ENCODE peak calls at places on chromosomes 3 and 15, in five cellular contexts. T is sigmoid colon, O is colonic mucosa, Y is small intestine, P is body of pancreas. E is an unnamed sample.

GRCh38 chr3:45168451-45168850 is 22.3 kb upstream of the CDCP1 start:
- DNase-seq in O (no peak), T (no peak), Y (no peak), P (no peak), E (no peak)

GRCh38 chr3:53485675-53486365 is 8.6 kb upstream of the CACNA1D start:
- DNase-seq in T (no peak), Y (no peak), O (peak; percentile 47), P (no peak), E (no peak)

GRCh38 chr3:193228206-193228605 is 12.8 kb upstream of the PLAAT1 start:
- DNase-seq in Y (no peak), O (no peak), P (no peak), T (no peak), E (no peak)

GRCh38 chr15:65305144-65305758 is 774 bp downstream of the RNU5B-1 start:
- DNase-seq in P (no peak), O (no peak), T (no peak), Y (no peak), E (no peak)

GRCh38 chr15:52997123-52997522 is 207.0 kb upstream of the ONECUT1 start:
- DNase-seq in P (no peak), Y (no peak), O (no peak), T (no peak), E (no peak)

GRCh38 chr3:5019411-5020261 is 40.4 kb downstream of the BHLHE40 start:
- DNase-seq in Y (peak; percentile 48), P (peak; percentile 47), O (peak; percentile 54), T (no peak), E (no peak)

GRCh38 chr15:77402740-77403379 is 17.0 kb downstream of the PEAK1 start:
- DNase-seq in O (no peak), P (no peak), Y (no peak), T (no peak), E (no peak)

GRCh38 chr15:101023501-101024110 is 104.4 kb downstream of the LRRK1 start:
- DNase-seq in P (no peak), O (peak; percentile 15), Y (no peak), T (peak; percentile 39), E (no peak)

GRCh38 chr3:62553811-62554210 is 180.5 kb upstream of the FEZF2 start:
- DNase-seq in P (no peak), T (no peak), O (no peak), Y (peak; percentile 37), E (no peak)

GRCh38 chr15:48693474-48693873 is 48.0 kb upstream of the FBN1 start:
- DNase-seq in T (no peak), Y (no peak), O (no peak), P (no peak), E (no peak)

GRCh38 chr15:20356444-20357138 is 185.0 kb downstream of the GOLGA6L6 start:
- DNase-seq in T (peak; percentile 69), O (no peak), P (no peak), Y (no peak), E (peak; percentile 83)

GRCh38 chr3:87987952-87988351 is 70.9 kb downstream of the CGGBP1 start:
- DNase-seq in O (no peak), P (no peak), Y (no peak), T (no peak), E (no peak)

GRCh38 chr3:48248095-48248863 is 7.4 kb downstream of the ZNF589 start:
- DNase-seq in P (no peak), T (peak; percentile 8), Y (no peak), O (no peak), E (no peak)

GRCh38 chr3:71695000-71695482 is 30.2 kb downstream of the EIF4E3 start:
- DNase-seq in P (peak; percentile 61), T (no peak), Y (peak; percentile 89), O (peak; percentile 49), E (no peak)

GRCh38 chr3:72951259-72951722 is 45.3 kb upstream of the PPP4R2 start:
- DNase-seq in Y (no peak), P (no peak), T (no peak), O (no peak), E (no peak)

GRCh38 chr3:173911446-173911845 is 513.9 kb downstream of the NLGN1 start:
- DNase-seq in P (no peak), T (no peak), O (no peak), Y (no peak), E (no peak)

GRCh38 chr3:25826510-25826909 is 36.6 kb downstream of the OXSM start:
- DNase-seq in O (no peak), T (no peak), P (no peak), Y (no peak), E (no peak)

GRCh38 chr15:63157891-63158431 is 684 bp upstream of the RPS27L start:
- DNase-seq in T (peak; percentile 78), P (peak; percentile 60), Y (peak; percentile 44), O (peak; percentile 69), E (no peak)

GRCh38 chr15:58399737-58400136 is 32.1 kb upstream of the LIPC start:
- DNase-seq in O (no peak), T (no peak), P (no peak), Y (no peak), E (no peak)

GRCh38 chr15:81400640-81401236 is 26.7 kb upstream of the TMC3 start:
- DNase-seq in T (no peak), Y (peak; percentile 73), P (peak; percentile 14), O (no peak), E (no peak)

GRCh38 chr3:156036258-156037053 is 83.9 kb upstream of the KCNAB1 start:
- DNase-seq in O (no peak), T (no peak), Y (no peak), P (no peak), E (no peak)

GRCh38 chr3:160921020-160921635 is 165.1 kb downstream of the PPM1L start:
- DNase-seq in T (no peak), O (no peak), Y (peak; percentile 31), P (peak; percentile 35), E (no peak)

GRCh38 chr3:8970971-8971589 is 7.8 kb upstream of the RAD18 start:
- DNase-seq in P (peak; percentile 72), O (peak; percentile 77), T (no peak), Y (peak; percentile 75), E (no peak)

GRCh38 chr3:53534216-53534615 is 39.8 kb downstream of the CACNA1D start:
- DNase-seq in Y (no peak), T (no peak), P (no peak), O (no peak), E (no peak)

GRCh38 chr15:70701891-70702568 is 61.3 kb downstream of the UACA start:
- DNase-seq in Y (peak; percentile 19), O (no peak), T (no peak), P (no peak), E (no peak)

GRCh38 chr3:143070977-143071551 is 48.5 kb upstream of the CHST2 start:
- DNase-seq in O (peak; percentile 30), P (no peak), T (no peak), Y (peak; percentile 83), E (no peak)

GRCh38 chr15:31304074-31304648 is 22.5 kb upstream of the KLF13 start:
- DNase-seq in P (no peak), T (peak; percentile 60), O (no peak), Y (no peak), E (no peak)
- H3K4me1 ChIP-seq in P (peaks cover 4% of the 10 kb centered on the region), T (no peaks in the 10 kb centered on the region), O (no peaks in the 10 kb centered on the region), Y (no peaks in the 10 kb centered on the region), E (no peaks in the 10 kb centered on the region)

GRCh38 chr3:157713101-157713500 is 209.9 kb upstream of the VEPH1 start:
- DNase-seq in Y (no peak), P (no peak), T (no peak), O (no peak), E (no peak)
- H3K4me1 ChIP-seq in Y (no peaks in the 10 kb centered on the region), P (no peaks in the 10 kb centered on the region), T (no peaks in the 10 kb centered on the region), O (no peaks in the 10 kb centered on the region), E (no peaks in the 10 kb centered on the region)

DNA sequence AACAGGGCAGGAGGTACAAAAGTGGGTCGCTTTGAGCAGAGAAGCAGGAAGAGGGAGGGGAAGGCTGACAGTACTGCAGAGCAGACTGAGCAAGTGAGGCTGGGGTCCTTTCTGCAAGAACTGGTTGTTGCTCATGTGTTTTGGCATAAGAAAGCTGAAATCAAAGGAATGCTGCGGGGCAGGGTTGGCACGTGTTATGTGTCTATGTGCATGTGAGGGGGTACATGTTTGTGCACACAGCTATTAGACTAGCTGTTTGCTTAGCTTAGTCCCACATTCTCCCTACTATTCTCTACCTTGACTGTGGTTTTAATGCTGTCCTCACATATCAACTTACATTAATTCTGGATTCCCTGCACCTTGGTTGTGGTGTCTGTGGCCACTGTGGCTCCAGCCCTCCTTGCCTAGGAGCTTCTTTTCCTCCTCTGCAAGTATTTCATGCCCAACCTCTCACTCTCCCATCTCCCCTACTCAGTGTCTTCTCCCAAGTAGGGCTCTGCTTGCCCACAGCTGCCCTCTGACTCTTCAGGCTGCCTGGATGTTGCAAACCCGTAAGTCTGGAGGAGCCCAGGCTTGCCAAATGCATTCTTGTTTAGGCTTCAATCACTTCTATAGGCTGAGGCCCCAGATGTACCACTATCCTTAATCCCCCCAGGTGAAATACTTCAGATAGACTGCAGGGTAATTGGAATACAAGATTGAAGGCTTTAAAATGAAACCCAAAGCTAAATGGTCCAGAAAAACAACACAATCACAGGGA is 4.8 kb downstream of the TAGLN3 start:
- DNase-seq in O (no peak), T (no peak), Y (no peak), P (no peak), E (no peak)
- H3K4me1 ChIP-seq in O (no peaks in the 10 kb centered on the region), T (no peaks in the 10 kb centered on the region), Y (peaks cover 5% of the 10 kb centered on the region), P (peaks cover 10% of the 10 kb centered on the region), E (peaks cover 2% of the 10 kb centered on the region)

GRCh38 chr3:34012102-34012461 is 213.7 kb downstream of the PDCD6IP start:
- DNase-seq in O (no peak), T (no peak), P (peak; percentile 26), Y (peak; percentile 81), E (no peak)

GRCh38 chr3:34008836-34009479 is 210.5 kb downstream of the PDCD6IP start:
- DNase-seq in O (no peak), T (no peak), P (no peak), Y (no peak), E (no peak)

GRCh38 chr3:34011171-34012101 is 213.0 kb downstream of the PDCD6IP start:
- DNase-seq in Y (no peak), O (no peak), T (no peak), P (no peak), E (no peak)

GRCh38 chr3:34008191-34008590 is 209.8 kb downstream of the PDCD6IP start:
- DNase-seq in P (no peak), T (no peak), Y (no peak), O (no peak), E (no peak)

GRCh38 chr3:34009480-34009844 is 211.0 kb downstream of the PDCD6IP start:
- DNase-seq in P (no peak), O (no peak), Y (no peak), T (no peak), E (no peak)
- H3K4me1 ChIP-seq in P (no peaks in the 10 kb centered on the region), O (no peaks in the 10 kb centered on the region), Y (no peaks in the 10 kb centered on the region), T (no peaks in the 10 kb centered on the region), E (no peaks in the 10 kb centered on the region)